ENCODE peak calls at places on chromosomes 6 and 20, in four cellular contexts. C, I, A and N are unnamed samples.

GRCh38 chr20:61991476-61991875 is 74.2 kb downstream of the TAF4 start:
- DNase-seq in C (no peak), I (no peak), A (no peak), N (no peak)

GRCh38 chr20:41200446-41201202 is 63.3 kb downstream of the PLCG1 start:
- DNase-seq in C (no peak), I (no peak), A (no peak), N (no peak)

GRCh38 chr6:64681416-64682160 is 1025.4 kb downstream of the EYS start:
- DNase-seq in C (no peak), I (no peak), A (no peak), N (no peak)

GRCh38 chr6:137702791-137703424 is 164.2 kb upstream of the TNFAIP3 start:
- DNase-seq in C (no peak), I (no peak), A (no peak), N (no peak)

GRCh38 chr20:13533946-13534345 is 104.8 kb downstream of the TASP1 start:
- DNase-seq in C (no peak), I (no peak), A (no peak), N (no peak)

GRCh38 chr6:90645634-90646033 is 58.8 kb upstream of the MAP3K7 start:
- DNase-seq in C (no peak), I (no peak), A (no peak), N (no peak)

GRCh38 chr20:10194166-10194565 is 24.5 kb upstream of the SNAP25 start:
- DNase-seq in C (no peak), I (no peak), A (no peak), N (no peak)

GRCh38 chr6:73579851-73580246 is 59.0 kb upstream of the EEF1A1 start:
- DNase-seq in C (peak), I (peak), A (peak), N (no peak)

GRCh38 chr20:1391640-1392442 is 1.0 kb downstream of the FKBP1A start:
- DNase-seq in C (peak), I (no peak), A (peak), N (no peak)

GRCh38 chr20:1034420-1034799 is 32.3 kb upstream of the RSPO4 start:
- DNase-seq in C (no peak), I (no peak), A (no peak), N (no peak)

GRCh38 chr6:116648161-116648560 is 20.4 kb downstream of the ZUP1 start:
- DNase-seq in C (no peak), I (no peak), A (no peak), N (no peak)

GRCh38 chr6:166489301-166490155 is 97.0 kb downstream of the RAMACL start:
- DNase-seq in C (no peak), I (no peak), A (no peak), N (no peak)

GRCh38 chr6:25014806-25015560 is 79.2 kb upstream of the RIPOR2 start:
- DNase-seq in C (no peak), I (no peak), A (no peak), N (no peak)

GRCh38 chr6:68086199-68086598 is 548.9 kb upstream of the ADGRB3 start:
- DNase-seq in C (no peak), I (no peak), A (no peak), N (no peak)

GRCh38 chr20:35974256-35974655 is 5.9 kb downstream of the CNBD2 start:
- DNase-seq in C (no peak), I (no peak), A (no peak), N (no peak)

GRCh38 chr6:163346529-163346961 is 68.0 kb upstream of the QKI start:
- DNase-seq in C (no peak), I (no peak), A (no peak), N (no peak)

GRCh38 chr6:20717743-20718142 is 183.5 kb downstream of the CDKAL1 start:
- DNase-seq in C (no peak), I (no peak), A (no peak), N (no peak)

GRCh38 chr20:50958733-50959542 is at the start of gene MOCS3:
- DNase-seq in C (peak), I (no peak), A (peak), N (peak)

GRCh38 chr20:2873747-2874041 is 413 bp downstream of the PTPRA start:
- DNase-seq in C (no peak), I (no peak), A (peak), N (peak)

GRCh38 chr6:97885230-97885772 is 602.3 kb upstream of the MMS22L start:
- DNase-seq in C (no peak), I (no peak), A (no peak), N (no peak)

GRCh38 chr20:5191829-5192569 is 65.2 kb downstream of the CDS2 start:
- DNase-seq in C (peak), I (peak), A (peak), N (peak)

GRCh38 chr6:38100380-38100779 is 280.9 kb downstream of the ZFAND3 start:
- DNase-seq in C (no peak), I (peak), A (no peak), N (peak)

GRCh38 chr6:55543633-55544309 is 35.2 kb downstream of the HMGCLL1 start:
- DNase-seq in C (no peak), I (no peak), A (no peak), N (no peak)

GRCh38 chr6:11434565-11435326 is 102.8 kb upstream of the TMEM170B start:
- DNase-seq in C (no peak), I (no peak), A (peak), N (no peak)

GRCh38 chr20:11849976-11850670 is 67.6 kb upstream of the BTBD3 start:
- DNase-seq in C (no peak), I (no peak), A (no peak), N (no peak)

GRCh38 chr6:26006086-26006939 is 43.7 kb downstream of the TRIM38 start:
- DNase-seq in C (no peak), I (no peak), A (no peak), N (no peak)

GRCh38 chr6:108947114-108947854 is 99.1 kb downstream of the ARMC2 start:
- DNase-seq in C (no peak), I (no peak), A (no peak), N (no peak)

GRCh38 chr6:38773338-38773737 is 58.2 kb downstream of the DNAH8 start:
- DNase-seq in C (peak), I (no peak), A (peak), N (no peak)

GRCh38 chr20:4297141-4297826 is 281.9 kb upstream of the RNF24 start:
- DNase-seq in C (no peak), I (no peak), A (peak), N (no peak)

GRCh38 chr20:18314786-18315406 is 26.6 kb downstream of the ZNF133 start:
- DNase-seq in C (no peak), I (no peak), A (no peak), N (no peak)

GRCh38 chr20:14142171-14142570 is 146.9 kb downstream of the MACROD2 start:
- DNase-seq in C (no peak), I (peak), A (peak), N (no peak)

GRCh38 chr6:44701038-44701636 is 313.6 kb downstream of the CDC5L start:
- DNase-seq in C (no peak), I (no peak), A (no peak), N (no peak)

GRCh38 chr6:169406034-169406433 is 152.4 kb upstream of the THBS2 start:
- DNase-seq in C (no peak), I (no peak), A (no peak), N (no peak)

GRCh38 chr6:106315765-106316375 is 9.7 kb downstream of the ATG5 start:
- DNase-seq in C (peak), I (no peak), A (peak), N (no peak)

GRCh38 chr6:75201901-75202672 is 3.8 kb downstream of the COL12A1 start:
- DNase-seq in C (no peak), I (no peak), A (no peak), N (no peak)

GRCh38 chr6:13068558-13069210 is 259.7 kb downstream of the TBC1D7 start:
- DNase-seq in C (no peak), I (no peak), A (peak), N (no peak)

GRCh38 chr20:61430228-61430624 is 178.2 kb downstream of the CDH4 start:
- DNase-seq in C (no peak), I (no peak), A (no peak), N (no peak)

DNA sequence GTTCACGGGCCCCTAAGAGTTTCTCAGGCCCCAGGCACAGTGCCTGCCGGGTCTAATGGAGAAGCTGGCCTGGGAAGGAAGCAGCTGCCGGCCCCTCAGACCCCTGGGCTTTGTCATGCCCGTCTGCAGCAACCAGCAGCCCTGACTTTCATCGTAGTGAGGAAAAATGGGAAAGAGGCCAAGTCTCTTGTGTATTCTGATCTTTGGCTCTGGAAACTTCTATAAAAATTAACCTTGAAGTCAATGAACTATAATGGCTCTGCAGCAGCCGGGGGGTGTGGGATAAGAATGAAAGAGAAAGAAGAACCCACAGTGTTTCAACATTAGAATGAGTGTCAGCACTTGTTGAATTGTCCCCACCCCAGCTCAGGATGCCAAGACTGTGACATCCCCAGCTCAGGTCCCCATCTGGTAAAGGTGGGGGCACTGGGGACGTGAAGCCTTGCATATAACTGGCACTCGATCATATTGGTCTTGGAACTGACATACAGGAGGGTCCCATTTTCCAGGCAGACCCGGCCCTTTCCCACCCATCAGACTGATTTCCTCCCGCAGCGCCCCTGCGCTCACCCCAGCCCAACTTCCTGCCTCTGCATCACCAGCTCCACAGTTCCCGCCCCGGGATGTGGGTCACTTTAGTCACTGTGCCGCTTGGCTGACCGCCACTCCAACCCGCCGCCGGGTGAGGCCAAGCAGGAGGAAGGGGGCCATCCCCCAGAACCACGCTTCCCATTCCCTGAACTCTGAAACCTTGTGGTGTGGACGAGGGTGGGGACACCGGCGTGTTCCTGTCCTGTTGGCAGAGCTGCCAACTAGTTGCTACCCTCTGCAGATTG is 12.7 kb downstream of the TGM2 start:
- DNase-seq in C (no peak), I (peak), A (peak), N (peak)
- TF ChIP-seq SPI1 in C (no peak), I (no peak), A (no peak), N (no peak)

GRCh38 chr6:144955392-144955791 is 670.3 kb downstream of the UTRN start:
- DNase-seq in C (no peak), I (no peak), A (no peak), N (no peak)
- TF ChIP-seq POLR2AphosphoS5 in C (no peak), I (no peak), A (no peak), N (no peak)

GRCh38 chr20:34604980-34605788 is 46.7 kb downstream of the MAP1LC3A start:
- DNase-seq in C (no peak), I (no peak), A (no peak), N (no peak)
- TF ChIP-seq SPI1 in C (no peak), I (no peak), A (no peak), N (no peak)

DNA sequence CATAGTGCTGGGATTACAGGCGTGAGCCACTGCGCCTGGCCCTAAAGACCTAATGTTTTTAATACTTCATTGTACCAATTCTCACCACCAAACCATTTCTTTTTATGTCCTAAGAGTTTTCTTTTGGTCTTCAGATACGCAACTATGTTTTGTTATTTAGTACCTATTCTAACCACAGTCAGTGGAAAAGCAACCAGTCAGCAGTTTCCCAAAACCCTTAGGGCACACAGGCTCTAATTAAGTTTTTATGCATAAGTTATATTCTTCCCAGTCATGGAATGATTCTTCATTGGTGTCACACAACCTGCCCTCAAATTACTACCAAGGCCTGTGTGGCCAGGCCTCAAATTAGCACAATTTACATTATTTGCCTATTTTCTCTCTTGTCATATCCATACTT is 247.7 kb upstream of the KCNQ5 start:
- DNase-seq in C (no peak), I (no peak), A (no peak), N (no peak)
- TF ChIP-seq POLR2AphosphoS5 in C (no peak), I (no peak), A (no peak), N (no peak)

DNA sequence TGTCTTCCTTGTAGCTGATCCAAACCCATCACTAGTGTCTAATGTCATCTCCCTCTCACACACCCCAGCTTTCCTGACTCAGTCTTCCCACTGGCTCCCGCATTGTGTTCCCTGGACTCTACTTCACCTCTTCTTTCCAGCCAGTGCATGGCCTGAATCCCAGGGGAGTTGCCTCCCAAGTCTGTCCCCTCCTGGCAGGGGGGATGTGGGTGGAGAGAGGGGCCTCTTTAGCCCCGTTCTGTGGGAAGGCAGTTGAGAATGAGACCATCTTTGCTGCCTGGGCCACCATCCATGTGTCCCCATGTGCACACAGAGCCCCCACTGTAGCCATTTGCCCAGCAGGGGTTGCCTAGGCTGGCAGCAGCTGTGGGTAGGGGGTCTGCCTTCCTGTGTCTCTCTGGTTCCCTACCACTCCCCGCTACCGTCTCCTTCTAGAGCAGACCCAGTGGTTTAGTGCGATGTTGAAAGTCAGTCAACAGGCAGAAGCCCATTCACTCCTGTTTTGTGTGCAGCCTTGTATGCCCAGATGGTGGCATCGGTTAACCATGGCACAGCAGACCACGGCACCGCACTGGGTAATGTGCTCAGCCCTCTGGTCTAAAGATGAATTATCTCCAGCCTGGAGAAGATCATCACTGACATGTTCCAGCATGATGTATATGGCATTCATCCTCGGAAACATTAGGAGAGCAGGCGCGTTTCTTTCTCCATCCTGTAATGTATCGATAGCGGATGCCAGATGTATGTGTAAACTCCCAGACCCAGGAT is 178.8 kb upstream of the SNX9 start:
- DNase-seq in C (no peak), I (no peak), A (peak), N (no peak)
- TF ChIP-seq SPI1 in C (no peak), I (no peak), A (no peak), N (no peak)

GRCh38 chr20:34091637-34092200 is 20.3 kb downstream of the EIF2S2 start:
- DNase-seq in C (no peak), I (no peak), A (no peak), N (no peak)

GRCh38 chr20:34090645-34091044 is 21.4 kb downstream of the EIF2S2 start:
- DNase-seq in C (no peak), I (no peak), A (no peak), N (no peak)

GRCh38 chr20:34088305-34088870 is 23.7 kb downstream of the EIF2S2 start:
- DNase-seq in C (no peak), I (no peak), A (no peak), N (no peak)

GRCh38 chr20:34089655-34090324 is 22.3 kb downstream of the EIF2S2 start:
- DNase-seq in C (no peak), I (no peak), A (no peak), N (no peak)

GRCh38 chr20:34088871-34089479 is 23.1 kb downstream of the EIF2S2 start:
- DNase-seq in C (no peak), I (no peak), A (no peak), N (no peak)
- TF ChIP-seq POLR2AphosphoS5 in C (no peak), I (no peak), A (peak), N (peak)

GRCh38 chr20:44651507-44652373 is at the start of gene ADA:
- DNase-seq in C (peak), I (no peak), A (peak), N (no peak)
- TF ChIP-seq SPI1 in C (no peak), I (no peak), A (no peak), N (no peak)

GRCh38 chr20:63525968-63526367 is 5.4 kb downstream of the PPDPF start:
- DNase-seq in C (no peak), I (no peak), A (no peak), N (no peak)
- TF ChIP-seq POLR2AphosphoS5 in C (no peak), I (no peak), A (no peak), N (no peak)

GRCh38 chr20:38321959-38322598 is 18.1 kb downstream of the BPI start:
- DNase-seq in C (peak), I (no peak), A (peak), N (no peak)
- TF ChIP-seq SPI1 in C (no peak), I (no peak), A (no peak), N (no peak)

GRCh38 chr20:59153355-59153681 is 10.3 kb upstream of the ZNF831 start:
- DNase-seq in C (no peak), I (no peak), A (no peak), N (no peak)
- TF ChIP-seq POLR2AphosphoS5 in C (no peak), I (no peak), A (no peak), N (no peak)